ENCODE peak calls at places on chromosomes 13 and 19, in ten cellular contexts. G is heart right ventricle, W is uterus, P is HFF-Myc, O is mucosa of descending colon, T is neural progenitor cell, B is heart left ventricle, Q is Peyer's patch, N is lower leg skin, R is transverse colon. C is an unnamed sample.

GRCh38 chr19:29672933-29673336 is 7.7 kb downstream of the PLEKHF1 start:
- DNase-seq in P (no peak), T (no peak), W (no peak), B (no peak), O (peak), Q (no peak), N (peak), R (peak), G (no peak), C (no peak)

GRCh38 chr13:110388141-110388943 is 81.3 kb downstream of the COL4A2 start:
- DNase-seq in N (peak), W (peak), B (peak), R (peak), O (no peak), G (peak), T (no peak), Q (no peak), P (no peak), C (peak)

GRCh38 chr13:41356788-41357187 is 45.7 kb downstream of the NAA16 start:
- DNase-seq in T (no peak), N (no peak), R (no peak), Q (no peak), G (no peak), W (no peak), P (no peak), O (no peak), B (no peak), C (no peak)

GRCh38 chr19:49064029-49064629 is 489 bp downstream of the NTF4 start:
- DNase-seq in B (no peak), P (no peak), O (no peak), N (no peak), Q (no peak), R (no peak), T (peak), W (no peak), G (no peak), C (no peak)

GRCh38 chr13:30671271-30671815 is 53.6 kb downstream of the USPL1 start:
- DNase-seq in N (no peak), W (no peak), B (no peak), O (no peak), R (no peak), Q (no peak), P (no peak), G (no peak), T (no peak), C (no peak)

GRCh38 chr19:39582442-39582841 is 19.9 kb upstream of the LGALS13 start:
- DNase-seq in B (no peak), P (no peak), Q (no peak), G (no peak), R (no peak), O (no peak), N (no peak), W (no peak), T (no peak), C (no peak)

GRCh38 chr19:30593975-30594925 is 222.1 kb downstream of the ZNF536 start:
- DNase-seq in B (no peak), O (no peak), Q (no peak), T (peak), P (no peak), G (no peak), R (no peak), N (peak), W (no peak), C (no peak)

GRCh38 chr19:5627395-5627904 is 4.6 kb downstream of the SAFB start:
- DNase-seq in W (peak), O (peak), B (peak), Q (no peak), N (peak), R (peak), T (peak), G (peak), P (peak), C (peak)

GRCh38 chr19:45569619-45570421 is 14.8 kb downstream of the OPA3 start:
- DNase-seq in T (peak), P (no peak), W (no peak), Q (peak), G (peak), O (peak), R (peak), B (peak), N (peak), C (peak)

GRCh38 chr13:31227870-31228269 is 28.1 kb downstream of the B3GLCT start:
- DNase-seq in T (no peak), R (no peak), N (no peak), B (no peak), G (no peak), P (no peak), W (no peak), O (no peak), Q (no peak), C (no peak)

GRCh38 chr13:90732049-90732448 is 615.4 kb upstream of the MIR17HG start:
- DNase-seq in Q (no peak), B (no peak), T (peak), G (no peak), R (no peak), N (no peak), W (no peak), P (no peak), O (no peak), C (no peak)

GRCh38 chr13:49214917-49215376 is 5.2 kb upstream of the MLNR start:
- DNase-seq in R (peak), P (no peak), B (peak), W (no peak), Q (peak), N (no peak), G (no peak), O (peak), T (no peak), C (peak)

GRCh38 chr19:3519126-3519525 is 13.0 kb downstream of the FZR1 start:
- DNase-seq in N (no peak), P (no peak), Q (no peak), O (no peak), W (no peak), R (no peak), G (no peak), T (no peak), B (peak), C (no peak)

GRCh38 chr13:104315606-104316005 is 1249.4 kb upstream of the SLC10A2 start:
- DNase-seq in P (no peak), N (no peak), W (no peak), Q (no peak), O (no peak), G (no peak), B (no peak), T (no peak), R (no peak), C (no peak)

GRCh38 chr13:112981361-112981905 is 12.4 kb downstream of the MCF2L start:
- DNase-seq in N (no peak), W (no peak), T (no peak), R (no peak), Q (no peak), O (no peak), P (no peak), B (no peak), G (no peak), C (no peak)

GRCh38 chr13:34357435-34358232 is 539.7 kb downstream of the RFC3 start:
- DNase-seq in N (no peak), P (peak), T (peak), W (no peak), O (no peak), R (no peak), G (no peak), B (no peak), Q (no peak), C (no peak)

GRCh38 chr13:91045351-91046034 is 302.0 kb upstream of the MIR17HG start:
- DNase-seq in G (no peak), Q (no peak), N (no peak), R (no peak), B (no peak), O (no peak), T (peak), P (no peak), W (no peak), C (no peak)

GRCh38 chr19:38190061-38190460 is 34.0 kb downstream of the DPF1 start:
- DNase-seq in R (no peak), T (no peak), N (no peak), P (no peak), B (no peak), W (no peak), O (no peak), G (no peak), Q (no peak), C (no peak)

GRCh38 chr19:3708207-3708931 is at the start of gene TJP3:
- DNase-seq in G (no peak), B (no peak), W (no peak), T (no peak), P (no peak), N (no peak), R (peak), Q (peak), O (peak), C (no peak)

GRCh38 chr19:31491246-31491645 is 142.0 kb upstream of the TSHZ3 start:
- DNase-seq in P (no peak), O (no peak), W (no peak), N (peak), G (no peak), B (no peak), R (no peak), T (no peak), Q (no peak), C (no peak)

GRCh38 chr13:83731113-83731512 is 151.2 kb downstream of the SLITRK1 start:
- DNase-seq in G (no peak), W (no peak), B (no peak), O (no peak), T (no peak), Q (no peak), N (no peak), R (no peak), P (no peak), C (no peak)

GRCh38 chr13:83732755-83733154 is 149.5 kb downstream of the SLITRK1 start:
- DNase-seq in R (no peak), O (no peak), N (no peak), W (no peak), G (no peak), B (no peak), Q (no peak), T (no peak), P (no peak), C (no peak)

GRCh38 chr13:83733293-83733692 is 149.0 kb downstream of the SLITRK1 start:
- DNase-seq in Q (no peak), N (no peak), B (no peak), O (no peak), R (no peak), W (no peak), G (no peak), T (no peak), P (no peak), C (no peak)

DNA sequence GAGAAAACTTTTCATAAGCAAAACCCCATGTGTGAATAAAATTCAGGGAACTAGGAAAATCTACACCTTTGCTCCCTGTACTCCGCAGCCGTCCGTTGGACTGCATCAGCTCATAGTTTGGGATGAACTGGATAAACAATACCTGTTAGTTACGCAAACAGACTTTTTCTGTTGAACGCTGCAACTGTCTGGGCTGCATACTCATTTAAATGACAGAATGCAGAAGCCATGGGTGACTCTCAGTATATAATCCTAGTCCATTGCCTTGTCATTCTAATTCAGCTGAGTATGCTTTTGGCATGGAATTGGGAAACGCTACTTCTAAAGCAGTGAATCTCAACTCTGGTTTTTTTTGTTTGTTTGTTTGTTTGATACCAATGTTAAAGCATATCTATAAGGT is 151.6 kb downstream of the SLITRK1 start:
- DNase-seq in O (no peak), B (no peak), R (no peak), N (no peak), P (no peak), Q (no peak), W (no peak), G (no peak), T (no peak), C (no peak)
- H3K4me3 ChIP-seq in O (no peak), B (no peak), R (no peak), N (no peak), P (no peak), Q (no peak), W (no peak), G (no peak), T (no peak), C (no peak)

GRCh38 chr19:58010507-58010906 is 7.9 kb upstream of the ZNF606 start:
- DNase-seq in O (no peak), R (no peak), N (no peak), W (no peak), T (no peak), P (no peak), Q (no peak), B (no peak), G (no peak), C (no peak)

GRCh38 chr19:58009666-58010301 is 7.2 kb upstream of the ZNF606 start:
- DNase-seq in R (peak), N (peak), W (peak), O (peak), B (peak), T (peak), Q (peak), P (peak), G (peak), C (peak)

GRCh38 chr19:58009301-58009665 is 6.7 kb upstream of the ZNF606 start:
- DNase-seq in B (no peak), Q (no peak), N (no peak), R (no peak), G (no peak), O (no peak), P (no peak), W (no peak), T (no peak), C (no peak)

GRCh38 chr19:58003153-58003828 is 671 bp upstream of the ZNF606 start:
- DNase-seq in N (no peak), T (no peak), O (no peak), R (no peak), Q (no peak), B (no peak), P (no peak), G (peak), W (no peak), C (no peak)

GRCh38 chr19:58007285-58007684 is 4.7 kb upstream of the ZNF606 start:
- DNase-seq in R (no peak), T (no peak), W (no peak), N (no peak), P (no peak), O (no peak), B (no peak), G (no peak), Q (no peak), C (no peak)
- TF ChIP-seq CTCF in R (no peak), T (peak), W (no peak), N (no peak), P (peak), O (no peak), B (no peak), G (peak), Q (no peak), C (no peak)

GRCh38 chr19:11480927-11481776 is at the start of gene ELAVL3:
- DNase-seq in O (no peak), R (no peak), P (no peak), B (no peak), W (no peak), Q (no peak), T (peak), N (no peak), G (no peak), C (no peak)

GRCh38 chr19:11479470-11480080 is 1.3 kb downstream of the ELAVL3 start:
- DNase-seq in O (peak), P (no peak), N (no peak), B (no peak), Q (peak), W (no peak), T (peak), R (peak), G (no peak), C (peak)

GRCh38 chr19:11478167-11479089 is 2.4 kb downstream of the ELAVL3 start:
- DNase-seq in R (no peak), O (no peak), W (no peak), P (no peak), G (no peak), B (no peak), N (no peak), Q (no peak), T (no peak), C (no peak)

GRCh38 chr19:11480081-11480926 is 542 bp downstream of the ELAVL3 start:
- DNase-seq in T (no peak), G (no peak), P (no peak), W (no peak), N (no peak), B (no peak), Q (no peak), O (no peak), R (no peak), C (no peak)

DNA sequence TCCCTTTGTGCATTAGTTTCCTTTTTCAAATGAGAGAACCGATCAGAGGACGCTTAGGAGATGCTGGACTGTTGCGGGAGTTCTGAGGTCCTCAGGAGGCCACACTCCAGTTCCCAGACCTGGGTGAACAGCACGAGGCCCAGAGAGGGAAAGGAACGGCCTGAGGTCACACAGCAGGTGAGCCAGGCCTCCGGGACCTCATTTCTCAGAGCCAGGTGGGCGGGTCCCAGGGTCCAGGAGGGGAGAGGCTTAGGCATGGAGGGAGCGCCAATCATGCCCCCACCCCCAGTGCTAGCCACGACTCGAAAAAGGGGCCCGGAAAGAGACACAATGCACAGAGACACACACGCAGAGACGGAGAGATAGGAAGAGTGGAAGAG is 1.8 kb downstream of the ELAVL3 start:
- DNase-seq in W (no peak), P (no peak), R (no peak), B (no peak), T (no peak), Q (no peak), O (no peak), G (no peak), N (no peak), C (no peak)
- H3K4me3 ChIP-seq in W (no peak), P (no peak), R (peak), B (no peak), T (peak), Q (no peak), O (no peak), G (no peak), N (no peak), C (no peak)

DNA sequence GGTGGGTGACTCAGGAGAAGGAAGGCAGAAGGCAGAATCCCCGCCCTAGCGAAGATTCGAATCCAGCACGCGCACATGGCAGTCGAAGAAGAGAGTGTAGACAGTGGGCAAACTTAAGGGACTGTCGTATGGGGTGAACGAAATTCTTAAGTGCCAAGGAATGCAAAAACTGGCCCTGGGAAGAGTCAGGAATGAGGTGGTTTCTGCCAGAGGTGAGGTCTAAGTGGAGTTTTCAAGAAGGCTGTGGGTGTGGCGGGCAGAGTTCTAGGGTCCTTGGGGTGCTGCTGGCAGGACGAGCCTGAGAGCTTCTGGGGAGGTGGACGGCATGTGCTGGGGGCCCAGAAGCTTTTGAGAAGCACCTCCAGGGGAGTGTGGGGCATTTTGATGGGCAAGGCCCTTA is 63.9 kb upstream of the RNF113B start:
- DNase-seq in T (no peak), G (no peak), O (no peak), W (no peak), P (no peak), N (no peak), Q (no peak), R (no peak), B (no peak), C (no peak)
- TF ChIP-seq CTCF in T (no peak), G (no peak), O (no peak), W (no peak), P (no peak), N (no peak), Q (no peak), R (no peak), B (no peak), C (no peak)

DNA sequence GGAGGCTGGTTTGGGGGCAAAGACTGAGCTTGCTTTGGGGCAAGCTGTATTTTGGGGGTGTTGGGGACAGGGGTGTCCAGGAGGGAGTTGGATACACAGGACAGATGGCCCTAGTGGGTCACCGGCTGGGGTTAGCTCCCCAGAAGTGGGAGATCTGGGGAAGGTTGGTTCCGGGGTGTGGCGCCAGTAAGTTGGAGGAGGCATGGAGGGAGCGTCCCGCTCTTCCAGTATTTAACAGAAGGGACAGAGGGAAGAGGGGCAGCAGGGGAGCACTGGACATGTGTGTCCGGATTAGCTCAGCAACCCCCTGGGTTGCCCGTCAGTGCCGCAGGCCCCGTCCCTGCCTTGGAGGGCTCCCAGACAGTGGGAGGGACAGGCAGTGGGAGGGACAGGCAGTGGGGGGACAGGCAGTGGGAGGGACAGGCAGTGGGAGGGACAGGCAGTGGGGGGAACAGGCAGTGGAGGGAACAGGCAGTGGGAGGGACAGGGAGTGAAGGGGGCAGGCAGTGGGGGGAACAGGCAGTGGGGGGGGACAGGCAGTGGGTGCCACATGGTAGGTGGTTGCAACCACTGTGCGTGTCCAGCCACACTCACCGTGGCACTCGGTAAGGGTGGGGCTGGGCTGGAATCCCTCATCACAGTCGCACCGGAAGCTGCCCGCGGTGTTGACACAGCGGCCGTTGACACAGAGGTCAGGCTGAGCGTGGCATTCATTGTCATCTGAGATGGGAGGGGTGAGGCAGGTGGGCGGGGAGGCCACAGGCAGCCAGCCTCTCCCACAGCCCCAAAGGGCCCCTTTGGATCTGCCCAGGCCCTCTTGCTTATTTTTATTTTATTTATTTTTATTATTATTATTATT is 33.3 kb downstream of the CCL25 start:
- DNase-seq in Q (peak), W (no peak), T (peak), O (peak), P (no peak), B (no peak), N (no peak), R (peak), G (no peak), C (no peak)
- H3K4me3 ChIP-seq in Q (no peak), W (no peak), T (no peak), O (no peak), P (no peak), B (no peak), N (no peak), R (no peak), G (no peak), C (no peak)